ENCODE peak calls at places on chromosome 19, in ten cellular contexts. K, U, E, N, C, H, L, J, W and M are unnamed samples.

GRCh38 chr19:19943848-19944582 is 43.3 kb downstream of the ZNF93 start:
- DNase-seq in U (no peak), K (no peak), W (no peak), H (no peak), L (no peak), C (no peak), J (no peak), E (no peak), N (no peak), M (no peak)

GRCh38 chr19:23887642-23888041 is 27.0 kb upstream of the ZNF726 start:
- DNase-seq in H (no peak), K (no peak), W (no peak), U (no peak), E (no peak), J (no peak), L (no peak), C (peak; percentile 56), N (no peak), M (no peak)

GRCh38 chr19:34475026-34475974 is 6.3 kb upstream of the WTIP start:
- DNase-seq in N (peak; percentile 76), C (no peak), U (peak; percentile 29), K (peak; percentile 66), W (no peak), L (peak; percentile 32), E (no peak), H (peak; percentile 91), J (no peak), M (no peak)

GRCh38 chr19:48108997-48109782 is 1.4 kb downstream of the PLA2G4C start:
- DNase-seq in J (no peak), W (no peak), U (no peak), H (no peak), E (no peak), C (no peak), K (no peak), L (no peak), N (no peak), M (no peak)

GRCh38 chr19:858868-859843 is at the start of gene CFD:
- DNase-seq in L (no peak), J (no peak), C (no peak), H (no peak), N (no peak), K (no peak), E (peak; percentile 71), U (no peak), W (no peak), M (no peak)

GRCh38 chr19:32896516-32897214 is 27.1 kb upstream of the SLC7A9 start:
- DNase-seq in L (no peak), C (no peak), E (no peak), J (no peak), N (no peak), K (no peak), W (no peak), H (peak; percentile 39), U (no peak), M (no peak)

GRCh38 chr19:3725640-3726310 is 17.6 kb downstream of the TJP3 start:
- DNase-seq in K (no peak), E (no peak), W (no peak), H (no peak), J (no peak), L (no peak), N (no peak), U (peak; percentile 68), C (no peak), M (peak; percentile 79)

GRCh38 chr19:2538096-2538757 is 62.3 kb downstream of the GADD45B start:
- DNase-seq in C (no peak), E (no peak), U (no peak), N (no peak), H (no peak), J (no peak), W (no peak), K (no peak), L (no peak), M (no peak)

GRCh38 chr19:19315444-19315843 is 4.9 kb downstream of the SUGP1 start:
- DNase-seq in E (no peak), U (no peak), J (no peak), W (no peak), L (no peak), C (no peak), N (no peak), K (no peak), H (no peak), M (no peak)

GRCh38 chr19:2391118-2391725 is 31.2 kb downstream of the TMPRSS9 start:
- DNase-seq in L (no peak), N (no peak), J (no peak), W (no peak), E (no peak), C (peak; percentile 42), K (peak; percentile 62), H (peak; percentile 78), U (peak; percentile 71), M (no peak)

GRCh38 chr19:17957149-17957849 is 9.6 kb upstream of the KCNN1 start:
- DNase-seq in C (no peak), U (no peak), N (no peak), J (no peak), E (no peak), K (no peak), W (no peak), H (no peak), L (no peak), M (no peak)

GRCh38 chr19:17282488-17283256 is 971 bp downstream of the ANKLE1 start:
- DNase-seq in J (peak; percentile 72), E (peak; percentile 85), W (no peak), N (no peak), U (peak; percentile 83), C (peak; percentile 48), K (no peak), H (peak; percentile 62), L (peak; percentile 45), M (peak; percentile 90)

GRCh38 chr19:18053571-18054219 is 33.0 kb downstream of the IL12RB1 start:
- DNase-seq in C (no peak), E (no peak), W (no peak), H (peak; percentile 81), N (peak; percentile 37), L (no peak), U (peak; percentile 43), J (no peak), K (no peak), M (no peak)

GRCh38 chr19:35592226-35592625 is 6.3 kb downstream of the PMIS2 start:
- DNase-seq in E (no peak), N (no peak), L (no peak), J (no peak), K (no peak), H (peak; percentile 37), U (peak; percentile 54), C (no peak), W (no peak), M (no peak)

GRCh38 chr19:10193666-10194499 is 870 bp downstream of the DNMT1 start:
- DNase-seq in N (peak; percentile 63), L (no peak), C (no peak), J (peak; percentile 12), E (no peak), W (no peak), H (peak; percentile 76), U (peak; percentile 65), K (no peak), M (no peak)

GRCh38 chr19:8336665-8337064 is 6.4 kb downstream of the KANK3 start:
- DNase-seq in H (no peak), E (no peak), N (no peak), U (no peak), J (no peak), W (no peak), L (no peak), K (no peak), C (no peak), M (no peak)

GRCh38 chr19:38917516-38917915 is 5.5 kb upstream of the CCER2 start:
- DNase-seq in C (no peak), U (no peak), J (no peak), H (no peak), E (no peak), L (no peak), N (no peak), W (no peak), K (no peak), M (no peak)

GRCh38 chr19:3606690-3607289 is at the start of gene TBXA2R:
- DNase-seq in U (peak; percentile 41), N (peak; percentile 58), H (peak; percentile 43), E (peak; percentile 83), J (peak; percentile 21), W (peak; percentile 52), C (no peak), L (no peak), K (peak; percentile 24), M (peak; percentile 54)

GRCh38 chr19:45763691-45764294 is 5.3 kb downstream of the SIX5 start:
- DNase-seq in J (no peak), W (no peak), E (no peak), N (no peak), L (no peak), H (no peak), K (no peak), U (no peak), C (no peak), M (no peak)

GRCh38 chr19:35206379-35206778 is 22.2 kb downstream of the FAM187B start:
- DNase-seq in J (peak; percentile 52), L (no peak), U (no peak), E (no peak), H (no peak), N (no peak), W (no peak), C (no peak), K (no peak), M (no peak)

GRCh38 chr19:17333611-17334413 is 843 bp downstream of the ANO8 start:
- DNase-seq in K (no peak), L (peak; percentile 70), H (peak; percentile 80), J (peak; percentile 51), W (no peak), U (peak; percentile 89), C (no peak), E (no peak), N (no peak), M (no peak)

GRCh38 chr19:45001087-45001739 is at the start of gene RELB:
- DNase-seq in W (peak; percentile 78), U (peak; percentile 93), J (peak; percentile 99), L (peak; percentile 44), E (peak; percentile 97), H (peak; percentile 84), C (peak; percentile 77), N (peak; percentile 32), K (peak; percentile 75), M (peak; percentile 94)

GRCh38 chr19:10006335-10006708 is 4.0 kb downstream of the COL5A3 start:
- DNase-seq in J (no peak), H (peak; percentile 72), N (no peak), W (no peak), E (peak; percentile 58), K (no peak), U (no peak), L (no peak), C (no peak), M (peak; percentile 25)

GRCh38 chr19:5931251-5931650 is 17.2 kb downstream of the CAPS start:
- DNase-seq in J (no peak), L (no peak), K (no peak), N (no peak), C (no peak), W (no peak), H (no peak), E (no peak), U (no peak), M (no peak)

GRCh38 chr19:19651076-19651475 is 7.6 kb upstream of the GMIP start:
- DNase-seq in L (no peak), U (no peak), K (no peak), N (no peak), W (no peak), C (no peak), J (no peak), H (no peak), E (peak; percentile 62), M (no peak)

GRCh38 chr19:31223805-31224534 is 125.3 kb downstream of the TSHZ3 start:
- DNase-seq in K (peak; percentile 83), W (no peak), E (no peak), C (no peak), H (peak; percentile 98), L (no peak), N (peak; percentile 94), U (no peak), J (no peak), M (no peak)

GRCh38 chr19:3506384-3507340 is 551 bp downstream of the FZR1 start:
- DNase-seq in L (no peak), E (peak; percentile 48), J (peak; percentile 35), H (no peak), N (no peak), C (no peak), W (no peak), K (no peak), U (peak; percentile 37), M (peak; percentile 43)

GRCh38 chr19:30338878-30339623 is 33.1 kb upstream of the ZNF536 start:
- DNase-seq in U (no peak), H (no peak), K (no peak), W (no peak), L (no peak), C (no peak), E (no peak), N (no peak), J (no peak), M (peak; percentile 27)